ENCODE peak calls at places on chromosome 3, in five cellular contexts. X is H1, L is HepG2, Z is GM12878, I is NT2/D1. R is an unnamed sample.

GRCh38 chr3:14870564-14871060 is 51.9 kb downstream of the FGD5 start:
- DNase-seq in I (no peak), Z (no peak), L (no peak), X (no peak), R (no peak)

GRCh38 chr3:58008140-58009025 is at the start of gene FLNB:
- DNase-seq in L (peak; percentile 45), Z (no peak), X (peak; percentile 90), I (peak; percentile 64), R (peak; percentile 97)

GRCh38 chr3:53158700-53159414 is 2.2 kb upstream of the PRKCD start:
- DNase-seq in L (no peak), Z (no peak), I (no peak), X (no peak), R (no peak)

GRCh38 chr3:167110906-167111305 is 269.2 kb downstream of the ZBBX start:
- DNase-seq in I (peak; percentile 39), L (no peak), Z (no peak), X (no peak), R (peak; percentile 11)

GRCh38 chr3:40680685-40681657 is 156.2 kb downstream of the ZNF621 start:
- DNase-seq in I (no peak), Z (no peak), X (no peak), L (no peak), R (no peak)

GRCh38 chr3:170811515-170811914 is 58.5 kb downstream of the RPL22L1 start:
- DNase-seq in L (no peak), I (no peak), Z (no peak), X (no peak), R (no peak)

GRCh38 chr3:188244395-188244861 is 90.5 kb downstream of the LPP start:
- DNase-seq in L (no peak), I (no peak), Z (no peak), X (no peak), R (no peak)

GRCh38 chr3:161474691-161475090 is 21.9 kb upstream of the OTOL1 start:
- DNase-seq in I (no peak), Z (no peak), L (no peak), X (no peak), R (no peak)

GRCh38 chr3:194872669-194872977 is 186.9 kb downstream of the FAM43A start:
- DNase-seq in Z (no peak), L (no peak), I (peak; percentile 60), X (no peak), R (no peak)

GRCh38 chr3:143337387-143337786 is 217.8 kb downstream of the CHST2 start:
- DNase-seq in I (no peak), X (no peak), L (no peak), Z (no peak), R (no peak)

GRCh38 chr3:69051796-69052566 is at the start of gene TMF1:
- DNase-seq in X (peak; percentile 97), L (peak; percentile 98), Z (peak; percentile 97), I (peak; percentile 97), R (peak; percentile 97)

GRCh38 chr3:100024520-100025303 is 89.6 kb downstream of the FILIP1L start:
- DNase-seq in L (peak; percentile 33), X (no peak), I (no peak), Z (no peak), R (no peak)

GRCh38 chr3:131907809-131908208 is 127.0 kb downstream of the CPNE4 start:
- DNase-seq in X (no peak), L (no peak), Z (no peak), I (no peak), R (no peak)

GRCh38 chr3:113747719-113748046 is 848 bp downstream of the ATP6V1A start:
- DNase-seq in I (no peak), X (no peak), L (peak; percentile 9), Z (peak; percentile 30), R (peak; percentile 7)

GRCh38 chr3:181952221-181952620 is 240.5 kb downstream of the SOX2 start:
- DNase-seq in L (no peak), X (no peak), Z (no peak), I (no peak), R (no peak)

GRCh38 chr3:37324752-37325407 is 150.5 kb upstream of the LRRFIP2 start:
- DNase-seq in I (no peak), X (no peak), L (no peak), Z (no peak), R (no peak)

GRCh38 chr3:184532940-184533732 is 28.4 kb upstream of the EPHB3 start:
- DNase-seq in I (no peak), X (no peak), L (no peak), Z (no peak), R (no peak)

GRCh38 chr3:18444597-18445420 is 19.7 kb upstream of the SATB1 start:
- DNase-seq in X (peak; percentile 79), I (no peak), L (peak; percentile 3), Z (no peak), R (peak; percentile 79)
- TF ChIP-seq SUZ12 in X (no peak), I (no peak), L (no peak), Z (peak; percentile 58), R (no peak)

DNA sequence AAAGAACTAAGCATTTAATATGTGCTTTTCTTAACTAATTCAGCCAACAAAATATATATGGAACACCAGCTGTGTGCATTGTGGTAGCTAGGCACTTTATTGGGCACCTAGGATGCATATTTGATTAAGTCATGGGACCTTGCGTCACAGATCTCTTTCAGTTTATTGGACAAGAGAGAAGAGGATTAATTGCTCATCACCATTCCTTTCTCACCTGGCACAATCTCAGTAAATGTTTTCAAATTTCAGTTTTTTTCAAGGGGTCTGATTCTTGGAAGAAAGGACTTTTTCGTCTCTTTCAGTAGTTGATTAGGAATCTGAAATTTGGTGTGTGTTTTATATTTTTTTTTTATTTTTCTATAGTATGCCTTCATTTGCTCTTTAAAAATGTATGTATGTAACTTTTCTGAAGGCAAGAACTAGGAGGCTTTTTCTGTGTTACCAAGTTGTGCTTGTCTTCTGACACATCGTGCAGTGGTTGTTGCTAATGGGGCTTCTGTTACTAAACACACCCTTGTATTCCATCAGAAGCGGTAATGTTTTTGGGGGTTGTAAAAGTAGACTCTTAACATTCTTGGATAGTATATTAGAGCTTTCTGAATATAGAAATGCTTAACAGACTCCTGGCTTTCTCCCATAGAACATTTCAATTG is 2.2 kb downstream of the TIPARP start:
- DNase-seq in L (no peak), Z (no peak), X (no peak), I (no peak), R (no peak)
- TF ChIP-seq SUZ12 in L (no peak), Z (no peak), X (no peak), I (no peak), R (no peak)

DNA sequence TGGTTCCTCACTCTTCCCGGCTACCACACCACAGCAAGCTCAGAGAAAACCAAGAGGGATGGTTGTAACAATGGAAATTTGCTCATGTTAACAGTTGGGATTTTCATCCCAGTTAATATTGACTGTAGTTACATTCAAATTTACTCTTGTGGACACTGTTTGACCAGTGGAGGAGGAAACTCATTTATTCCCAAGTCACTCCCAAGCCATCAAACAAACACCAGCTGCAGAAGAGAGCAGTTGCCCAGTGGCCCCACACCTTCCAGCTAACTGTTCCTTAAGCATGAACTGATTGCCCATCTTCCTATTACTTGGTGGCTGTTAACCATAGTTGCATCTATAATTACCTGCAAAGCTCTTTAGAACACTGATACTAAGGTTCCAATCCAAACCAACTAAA is 24.1 kb upstream of the MECOM start:
- DNase-seq in X (no peak), Z (no peak), L (no peak), I (no peak), R (no peak)
- TF ChIP-seq SUZ12 in X (no peak), Z (no peak), L (no peak), I (no peak), R (no peak)

GRCh38 chr3:13332158-13332557 is 88.0 kb downstream of the NUP210 start:
- DNase-seq in I (no peak), X (no peak), Z (peak; percentile 93), L (no peak), R (no peak)
- TF ChIP-seq SUZ12 in I (no peak), X (no peak), Z (no peak), L (no peak), R (no peak)

GRCh38 chr3:107847791-107848190 is 243.0 kb downstream of the CD47 start:
- DNase-seq in Z (no peak), L (no peak), X (no peak), I (no peak), R (no peak)

GRCh38 chr3:107845355-107846281 is 245.2 kb downstream of the CD47 start:
- DNase-seq in L (no peak), Z (no peak), I (no peak), X (no peak), R (no peak)

GRCh38 chr3:107842940-107843339 is 247.9 kb downstream of the CD47 start:
- DNase-seq in Z (no peak), I (no peak), L (no peak), X (no peak), R (no peak)

GRCh38 chr3:107848516-107848915 is 242.3 kb downstream of the CD47 start:
- DNase-seq in Z (no peak), L (no peak), X (no peak), I (no peak), R (no peak)

GRCh38 chr3:107846282-107846852 is 244.5 kb downstream of the CD47 start:
- DNase-seq in X (peak; percentile 85), I (peak; percentile 72), Z (no peak), L (peak; percentile 47), R (peak; percentile 77)
- TF ChIP-seq SUZ12 in X (no peak), I (no peak), Z (no peak), L (no peak), R (no peak)

GRCh38 chr3:189896533-189896932 is 224.2 kb downstream of the P3H2 start:
- DNase-seq in I (no peak), L (no peak), Z (no peak), X (no peak), R (no peak)

GRCh38 chr3:189897406-189897805 is 223.3 kb downstream of the P3H2 start:
- DNase-seq in Z (no peak), I (no peak), X (no peak), L (no peak), R (no peak)

GRCh38 chr3:189900578-189900977 is 220.1 kb downstream of the P3H2 start:
- DNase-seq in Z (no peak), X (no peak), L (no peak), I (no peak), R (no peak)

GRCh38 chr3:189899186-189899585 is 221.5 kb downstream of the P3H2 start:
- DNase-seq in Z (no peak), X (no peak), L (no peak), I (no peak), R (no peak)

GRCh38 chr3:189898559-189899153 is 222.0 kb downstream of the P3H2 start:
- DNase-seq in X (no peak), Z (no peak), I (no peak), L (no peak), R (no peak)
- TF ChIP-seq SUZ12 in X (no peak), Z (no peak), I (no peak), L (no peak), R (no peak)

GRCh38 chr3:177609613-177610012 is 412.3 kb upstream of the TBL1XR1 start:
- DNase-seq in X (no peak), Z (no peak), I (no peak), L (no peak), R (no peak)

GRCh38 chr3:177611781-177612389 is 414.6 kb upstream of the TBL1XR1 start:
- DNase-seq in I (no peak), Z (no peak), X (no peak), L (no peak), R (no peak)

GRCh38 chr3:177610262-177610661 is 413.0 kb upstream of the TBL1XR1 start:
- DNase-seq in L (no peak), I (no peak), X (no peak), Z (no peak), R (no peak)

GRCh38 chr3:177608443-177608842 is 411.2 kb upstream of the TBL1XR1 start:
- DNase-seq in L (no peak), I (no peak), Z (no peak), X (no peak), R (no peak)

GRCh38 chr3:177610677-177611654 is 413.7 kb upstream of the TBL1XR1 start:
- DNase-seq in L (peak; percentile 62), X (no peak), I (no peak), Z (no peak), R (no peak)
- TF ChIP-seq SUZ12 in L (no peak), X (no peak), I (no peak), Z (no peak), R (no peak)

R was measured in HEK293T.